ENCODE peak calls at places on chromosomes 11 and 22, in eight cellular contexts. C is RWPE1; K is WERI-Rb-1; I is fibroblast of pulmonary artery; G is right lobe of liver; S is progenitor cell of endocrine pancreas; A is CD8-positive, alpha-beta T cell; Q is GM23338. L is an unnamed sample.

GRCh38 chr11:128271401-128271800 is 316.0 kb downstream of the ETS1 start:
- DNase-seq in C (no peak), I (no peak), Q (no peak), A (no peak), K (no peak), G (no peak), S (no peak), L (no peak)

GRCh38 chr11:12043221-12043620 is 34.8 kb upstream of the DKK3 start:
- DNase-seq in A (no peak), G (no peak), I (no peak), S (no peak), K (no peak), Q (no peak), C (no peak), L (no peak)

GRCh38 chr11:47887910-47888569 is 39.9 kb upstream of the NUP160 start:
- DNase-seq in K (no peak), I (no peak), C (no peak), G (no peak), A (no peak), S (no peak), Q (no peak), L (no peak)

GRCh38 chr11:57482782-57483569 is 22.6 kb downstream of the RTN4RL2 start:
- DNase-seq in G (no peak), Q (peak; percentile 88), C (peak; percentile 55), S (peak; percentile 66), K (peak; percentile 73), I (no peak), A (peak; percentile 72), L (peak; percentile 72)

GRCh38 chr22:50568626-50569025 is 5.9 kb upstream of the SYCE3 start:
- DNase-seq in S (no peak), Q (no peak), I (no peak), K (no peak), A (no peak), G (peak; percentile 79), C (no peak), L (no peak)

GRCh38 chr11:68550485-68550817 is 89.9 kb downstream of the PPP6R3 start:
- DNase-seq in S (no peak), I (peak; percentile 78), K (no peak), Q (no peak), C (no peak), A (no peak), G (no peak), L (no peak)

GRCh38 chr11:130710022-130710421 is 206.3 kb downstream of the SNX19 start:
- DNase-seq in S (no peak), G (no peak), Q (no peak), C (no peak), K (no peak), I (no peak), A (no peak), L (no peak)

GRCh38 chr11:48101044-48101733 is 115.4 kb upstream of the OR4B1 start:
- DNase-seq in K (no peak), S (no peak), Q (no peak), C (no peak), A (no peak), G (peak; percentile 62), I (no peak), L (no peak)

GRCh38 chr22:27919943-27920755 is 1.1 kb upstream of the PITPNB start:
- DNase-seq in K (peak; percentile 33), S (no peak), Q (peak; percentile 78), A (no peak), I (peak; percentile 65), G (no peak), C (no peak), L (peak; percentile 27)

GRCh38 chr11:57424802-57425564 is 1.9 kb downstream of the SLC43A3 start:
- DNase-seq in G (peak; percentile 64), C (no peak), Q (no peak), I (peak; percentile 97), K (peak; percentile 48), S (no peak), A (peak; percentile 79), L (no peak)

GRCh38 chr22:46876357-46876934 is 114.0 kb downstream of the TBC1D22A start:
- DNase-seq in A (no peak), I (peak; percentile 56), C (no peak), S (no peak), Q (no peak), K (no peak), G (no peak), L (no peak)

GRCh38 chr11:76214968-76215548 is 8.8 kb upstream of the WNT11 start:
- DNase-seq in G (no peak), S (no peak), K (no peak), A (no peak), C (no peak), I (no peak), Q (no peak), L (no peak)

GRCh38 chr22:31082606-31083376 is 1.7 kb downstream of the SMTN start:
- DNase-seq in Q (peak; percentile 79), G (no peak), I (peak; percentile 81), C (no peak), K (peak; percentile 86), A (peak; percentile 57), S (no peak), L (no peak)

GRCh38 chr22:30038219-30038618 is 42.0 kb upstream of the HORMAD2 start:
- DNase-seq in A (no peak), S (no peak), Q (no peak), C (peak; percentile 34), I (peak; percentile 85), K (no peak), G (no peak), L (no peak)

GRCh38 chr22:38832005-38832978 is 11.5 kb downstream of the NPTXR start:
- DNase-seq in Q (no peak), C (no peak), I (no peak), G (no peak), S (no peak), A (no peak), K (no peak), L (no peak)

GRCh38 chr11:94543695-94544581 is at the start of gene FUT4:
- DNase-seq in K (peak; percentile 88), I (peak; percentile 76), Q (peak; percentile 94), C (peak; percentile 81), G (peak; percentile 92), A (peak; percentile 70), S (peak; percentile 77), L (peak; percentile 70)
- TF ChIP-seq CTCF in K (no peak), I (no peak), Q (no peak), C (no peak), G (no peak), A (no peak), S (no peak), L (peak; percentile 7)

GRCh38 chr11:64305075-64305690 is at the start of gene ESRRA:
- DNase-seq in A (peak; percentile 100), S (peak; percentile 99), Q (peak; percentile 100), C (peak; percentile 98), K (peak; percentile 99), I (peak; percentile 98), G (peak; percentile 100), L (peak; percentile 99)

GRCh38 chr11:64306876-64307622 is 1.7 kb downstream of the ESRRA start:
- DNase-seq in Q (no peak), C (no peak), G (peak; percentile 94), S (no peak), A (no peak), K (no peak), I (peak; percentile 41), L (no peak)

GRCh38 chr11:64306563-64306875 is 1.2 kb downstream of the ESRRA start:
- DNase-seq in C (no peak), G (no peak), K (no peak), I (no peak), S (no peak), A (no peak), Q (no peak), L (no peak)

GRCh38 chr11:64304316-64305072 is 830 bp upstream of the ESRRA start:
- DNase-seq in I (peak; percentile 92), Q (peak; percentile 99), A (peak; percentile 98), S (peak; percentile 82), G (peak; percentile 95), K (peak; percentile 95), C (peak; percentile 66), L (peak; percentile 98)

DNA sequence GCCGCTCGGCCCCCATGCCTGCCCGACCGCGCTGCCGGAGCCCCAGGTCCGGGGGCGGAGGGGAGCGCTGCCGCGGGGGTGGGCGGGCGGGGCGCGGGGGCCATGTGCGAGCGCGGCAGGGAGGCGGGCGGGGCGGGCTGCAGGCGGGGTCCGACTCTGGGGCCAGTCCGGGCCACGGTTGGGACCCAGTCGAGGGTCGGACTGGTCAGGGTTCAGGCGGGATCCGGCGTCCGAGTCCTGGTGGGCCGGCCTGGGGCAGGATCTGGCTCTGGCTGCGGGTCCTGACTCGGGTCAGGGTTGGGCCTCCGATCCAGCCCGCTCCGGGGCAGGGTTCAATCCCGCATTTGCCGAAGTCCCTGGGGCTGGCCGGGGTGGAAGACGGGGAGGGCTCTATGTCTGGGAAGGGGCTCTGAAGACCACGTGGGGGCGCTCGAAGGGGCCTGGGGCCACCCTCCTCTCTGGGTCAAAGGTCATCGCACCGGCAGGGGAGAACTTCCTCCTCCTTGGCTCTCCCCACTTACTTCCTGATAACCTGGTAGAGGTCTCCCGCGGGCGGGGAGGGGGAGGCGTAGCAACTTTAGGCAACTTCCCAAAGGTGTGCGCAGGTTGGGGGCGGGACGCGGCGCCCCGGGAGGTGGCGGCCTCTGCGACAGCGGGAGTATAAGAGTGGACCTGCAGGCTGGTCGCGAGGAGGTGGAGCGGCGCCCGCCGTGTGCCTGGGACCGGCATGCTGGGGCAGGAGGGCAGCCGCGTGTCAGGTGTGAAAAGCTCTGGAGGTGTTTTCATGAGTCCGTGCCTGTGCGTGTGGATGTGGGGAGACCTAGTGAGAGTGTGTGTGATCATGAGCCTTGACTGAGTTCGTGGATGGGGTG is 603 bp downstream of the ESRRA start:
- DNase-seq in Q (peak; percentile 85), I (peak; percentile 36), C (no peak), G (peak; percentile 92), S (peak; percentile 75), K (peak; percentile 83), A (peak; percentile 69), L (peak; percentile 60)
- TF ChIP-seq CTCF in Q (peak; percentile 70), I (no peak), C (peak; percentile 50), G (peak; percentile 13), S (peak; percentile 57), K (peak; percentile 55), A (no peak), L (peak; percentile 55)

GRCh38 chr11:114562166-114562916 is 2.7 kb upstream of the NXPE1 start:
- DNase-seq in K (no peak), A (no peak), Q (no peak), S (no peak), C (no peak), I (peak; percentile 58), G (no peak), L (no peak)
- TF ChIP-seq CTCF in K (no peak), A (no peak), Q (no peak), S (no peak), C (no peak), I (peak; percentile 12), G (no peak), L (no peak)

DNA sequence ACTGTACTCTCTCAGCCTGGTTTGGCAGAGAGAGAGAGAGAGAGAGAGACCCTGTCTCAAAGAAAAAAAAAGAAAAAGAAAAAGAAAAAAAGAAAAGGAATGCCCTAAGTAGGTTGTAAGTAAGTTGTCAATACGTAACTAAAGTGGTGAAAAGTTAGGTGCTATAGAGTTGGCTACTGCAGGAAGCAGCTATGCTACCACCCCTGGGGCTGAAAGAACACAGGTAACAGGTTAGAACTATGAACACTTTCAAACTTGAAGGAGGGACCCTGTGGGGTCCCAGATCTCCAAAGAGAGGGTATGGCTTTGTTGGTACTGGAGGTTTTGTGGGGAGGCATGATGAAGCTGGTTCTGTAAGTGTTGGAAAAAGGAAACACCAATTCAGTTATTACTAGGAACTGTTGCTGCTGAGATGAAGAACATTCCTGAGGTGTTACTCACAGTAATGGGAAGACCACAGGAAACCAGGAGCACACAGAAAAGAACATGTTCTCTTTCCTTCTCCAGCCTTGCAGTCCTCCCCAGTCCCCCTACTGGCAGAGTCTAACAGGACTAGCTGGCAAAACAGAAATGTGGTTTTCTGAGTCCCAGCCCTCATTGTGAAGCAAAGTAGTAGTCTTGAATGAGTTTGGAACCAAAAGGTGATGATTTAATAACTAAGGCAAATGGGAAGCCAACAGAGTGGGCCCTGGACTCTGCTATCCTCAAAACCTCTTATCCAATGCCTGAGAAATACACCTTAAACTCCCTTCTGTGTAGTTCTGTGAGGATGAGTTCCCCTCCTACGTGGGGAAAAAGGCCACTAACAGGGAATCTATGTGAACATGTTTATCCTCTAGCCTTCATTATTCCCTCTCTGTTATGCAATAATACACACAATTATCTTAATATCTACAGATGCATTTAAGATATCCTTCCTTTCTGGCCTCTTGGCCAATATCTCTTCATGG is 427.0 kb upstream of the DDI1 start:
- DNase-seq in S (no peak), C (peak; percentile 87), G (no peak), A (no peak), K (peak; percentile 32), Q (peak; percentile 66), I (peak; percentile 96), L (no peak)
- TF ChIP-seq CTCF in S (peak; percentile 26), C (peak; percentile 44), G (no peak), A (no peak), K (peak; percentile 51), Q (peak; percentile 53), I (peak; percentile 92), L (peak; percentile 49)